ENCODE peak calls at places on chromosomes 13 and 19, in five cellular contexts. F is right atrium auricular region, N is WTC11, Q is progenitor cell of endocrine pancreas, O is psoas muscle. K is an unnamed sample.

GRCh38 chr13:48749699-48750473 is 96.2 kb downstream of the CYSLTR2 start:
- DNase-seq in F (peak), N (peak), Q (peak), O (peak), K (peak)

GRCh38 chr19:54481326-54481930 is 8.3 kb upstream of the CDC42EP5 start:
- DNase-seq in F (no peak), N (peak), Q (no peak), O (no peak), K (no peak)

GRCh38 chr13:60112771-60113170 is 51.0 kb downstream of the DIAPH3 start:
- DNase-seq in F (no peak), N (no peak), Q (no peak), O (no peak), K (no peak)

GRCh38 chr13:43936630-43937029 is 56.9 kb downstream of the LACC1 start:
- DNase-seq in F (no peak), N (no peak), Q (no peak), O (no peak), K (no peak)

GRCh38 chr19:1857648-1858326 is 5.6 kb downstream of the KLF16 start:
- DNase-seq in F (no peak), N (no peak), Q (no peak), O (no peak), K (no peak)

GRCh38 chr13:43237616-43238015 is 214.2 kb downstream of the DNAJC15 start:
- DNase-seq in F (no peak), N (no peak), Q (no peak), O (no peak), K (no peak)

GRCh38 chr13:112058941-112059340 is 8.0 kb upstream of the SOX1 start:
- DNase-seq in F (no peak), N (no peak), Q (no peak), O (no peak), K (no peak)

GRCh38 chr19:53102186-53102585 is 1.0 kb downstream of the ZNF160 start:
- DNase-seq in F (no peak), N (no peak), Q (no peak), O (no peak), K (no peak)

GRCh38 chr13:112972258-112972657 is 3.2 kb downstream of the MCF2L start:
- DNase-seq in F (no peak), N (no peak), Q (no peak), O (no peak), K (no peak)

GRCh38 chr13:99353836-99354235 is 46.6 kb upstream of the GPR183 start:
- DNase-seq in F (no peak), N (no peak), Q (no peak), O (no peak), K (no peak)

GRCh38 chr13:43786766-43787517 is at the start of gene ENOX1:
- DNase-seq in F (no peak), N (peak), Q (peak), O (peak), K (peak)

GRCh38 chr13:113998781-113999617 is 25.1 kb upstream of the C13orf46 start:
- DNase-seq in F (no peak), N (no peak), Q (no peak), O (no peak), K (no peak)

GRCh38 chr19:51272183-51272817 is 21.4 kb downstream of the SIGLECL1 start:
- DNase-seq in F (peak), N (no peak), Q (no peak), O (no peak), K (peak)

GRCh38 chr13:110371550-110372465 is 64.7 kb downstream of the COL4A2 start:
- DNase-seq in F (no peak), N (no peak), Q (no peak), O (no peak), K (no peak)

GRCh38 chr13:75316427-75316826 is 165.5 kb downstream of the TBC1D4 start:
- DNase-seq in F (no peak), N (no peak), Q (no peak), O (no peak), K (no peak)

GRCh38 chr19:16590876-16591802 is 18.9 kb upstream of the SLC35E1 start:
- DNase-seq in F (no peak), N (no peak), Q (no peak), O (no peak), K (no peak)

GRCh38 chr13:44171861-44172260 is 201.8 kb upstream of the SERP2 start:
- DNase-seq in F (no peak), N (no peak), Q (no peak), O (no peak), K (no peak)

GRCh38 chr13:46172531-46172991 is 9.4 kb downstream of the LCP1 start:
- DNase-seq in F (no peak), N (no peak), Q (no peak), O (no peak), K (no peak)

GRCh38 chr19:46601318-46602224 is at the start of gene CALM3:
- DNase-seq in F (peak), N (no peak), Q (no peak), O (no peak), K (no peak)

GRCh38 chr13:30808600-30808999 is 73.3 kb downstream of the ALOX5AP start:
- DNase-seq in F (no peak), N (no peak), Q (no peak), O (no peak), K (no peak)

DNA sequence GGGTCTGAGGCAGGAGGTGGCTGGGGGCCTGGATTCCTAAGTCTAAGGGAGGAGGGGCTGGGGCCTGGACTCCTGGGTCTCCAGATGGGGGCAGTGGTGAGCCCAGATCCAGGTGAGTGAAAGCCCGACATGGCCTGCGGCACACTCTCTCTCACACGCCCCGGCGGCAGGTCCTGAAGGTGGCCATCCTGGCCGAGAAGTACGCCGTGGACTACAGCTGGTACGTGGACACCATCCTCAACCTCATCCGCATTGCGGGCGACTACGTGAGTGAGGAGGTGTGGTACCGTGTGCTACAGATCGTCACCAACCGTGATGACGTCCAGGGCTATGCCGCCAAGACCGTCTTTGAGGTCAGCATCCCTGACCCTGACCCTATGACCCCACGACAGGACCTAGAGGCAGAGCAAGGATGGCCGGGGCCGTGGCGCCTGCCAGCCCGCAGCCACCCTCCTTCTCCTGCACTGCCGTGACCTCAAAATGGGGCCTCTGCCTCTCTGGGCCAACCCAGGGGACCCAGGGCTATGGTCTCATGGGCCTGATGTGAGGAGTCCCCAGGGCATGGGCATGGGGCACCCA is 13.2 kb downstream of the FUZ start:
- DNase-seq in F (no peak), N (peak), Q (no peak), O (no peak), K (no peak)
- TF ChIP-seq CTCF in F (no peak), N (peak), Q (no peak), O (no peak), K (peak)

GRCh38 chr19:9947441-9947840 is 11.1 kb upstream of the OLFM2 start:
- DNase-seq in F (no peak), N (no peak), Q (no peak), O (no peak), K (no peak)

GRCh38 chr19:9941236-9941635 is 4.9 kb upstream of the OLFM2 start:
- DNase-seq in F (no peak), N (no peak), Q (no peak), O (no peak), K (no peak)

GRCh38 chr19:9941646-9942045 is 5.3 kb upstream of the OLFM2 start:
- DNase-seq in F (no peak), N (no peak), Q (no peak), O (no peak), K (no peak)

GRCh38 chr19:9943744-9944143 is 7.4 kb upstream of the OLFM2 start:
- DNase-seq in F (no peak), N (no peak), Q (no peak), O (no peak), K (no peak)

DNA sequence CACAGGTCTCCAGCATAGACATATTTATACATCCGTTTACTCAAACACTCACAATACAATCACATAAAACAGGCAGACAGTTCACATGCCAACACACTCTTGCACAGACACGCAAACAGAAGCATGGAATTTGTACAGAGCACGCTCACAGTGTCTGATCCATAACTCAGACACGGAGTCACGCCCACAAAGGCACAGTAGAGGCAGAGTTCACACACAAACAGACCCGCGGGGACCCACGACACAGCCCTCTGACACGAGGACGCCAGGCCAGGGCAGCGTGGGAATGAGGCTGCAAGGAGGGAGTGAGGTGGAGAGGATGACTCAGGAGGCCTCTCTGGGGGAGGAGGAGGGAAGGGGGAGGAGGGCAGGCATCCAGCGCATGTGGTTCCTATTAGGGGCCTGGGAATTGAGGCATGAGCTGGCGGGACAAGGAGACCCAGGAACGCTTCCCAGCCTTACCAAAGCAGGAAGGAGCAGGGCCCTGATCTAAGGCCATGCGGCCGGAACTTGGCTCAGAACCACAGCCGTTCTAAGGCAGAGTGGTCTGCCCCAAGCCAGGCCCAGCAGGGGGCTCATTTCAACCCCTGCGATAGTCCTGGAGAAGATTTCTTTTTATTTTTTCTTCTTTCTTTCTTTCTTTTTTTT is 9.1 kb upstream of the OLFM2 start:
- DNase-seq in F (peak), N (peak), Q (no peak), O (peak), K (peak)
- TF ChIP-seq CTCF in F (no peak), N (no peak), Q (no peak), O (no peak), K (no peak)

DNA sequence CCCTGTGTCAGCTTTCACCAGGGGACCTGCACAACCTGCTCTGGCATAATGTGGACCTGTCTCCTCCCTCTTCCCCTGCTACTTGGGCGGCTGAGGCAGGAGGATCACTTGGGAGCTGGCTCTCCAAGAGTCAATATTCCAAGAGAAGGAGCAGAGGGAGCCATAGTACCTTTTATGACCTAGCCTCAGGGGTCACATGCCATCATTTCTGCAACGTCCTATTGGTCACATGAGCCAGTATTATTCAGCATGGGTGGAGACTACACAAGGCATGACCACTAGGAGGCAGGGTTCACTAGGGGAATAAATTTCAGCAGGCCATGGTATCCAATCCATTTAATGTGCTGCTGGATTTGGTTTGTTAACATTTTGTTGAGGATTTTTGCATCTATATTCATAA is 12.0 kb upstream of the SHFL start:
- DNase-seq in F (no peak), N (no peak), Q (no peak), O (no peak), K (no peak)
- TF ChIP-seq CTCF in F (no peak), N (peak), Q (peak), O (peak), K (peak)

GRCh38 chr19:18858906-18859646 is 27.3 kb downstream of the UPF1 start:
- DNase-seq in F (no peak), N (no peak), Q (no peak), O (peak), K (no peak)

GRCh38 chr19:18860725-18861124 is 29.0 kb downstream of the UPF1 start:
- DNase-seq in F (no peak), N (no peak), Q (no peak), O (peak), K (no peak)

GRCh38 chr19:18859676-18860301 is 28.0 kb downstream of the UPF1 start:
- DNase-seq in F (no peak), N (no peak), Q (no peak), O (peak), K (no peak)

GRCh38 chr19:18861235-18861634 is 29.5 kb downstream of the UPF1 start:
- DNase-seq in F (no peak), N (no peak), Q (no peak), O (no peak), K (no peak)

DNA sequence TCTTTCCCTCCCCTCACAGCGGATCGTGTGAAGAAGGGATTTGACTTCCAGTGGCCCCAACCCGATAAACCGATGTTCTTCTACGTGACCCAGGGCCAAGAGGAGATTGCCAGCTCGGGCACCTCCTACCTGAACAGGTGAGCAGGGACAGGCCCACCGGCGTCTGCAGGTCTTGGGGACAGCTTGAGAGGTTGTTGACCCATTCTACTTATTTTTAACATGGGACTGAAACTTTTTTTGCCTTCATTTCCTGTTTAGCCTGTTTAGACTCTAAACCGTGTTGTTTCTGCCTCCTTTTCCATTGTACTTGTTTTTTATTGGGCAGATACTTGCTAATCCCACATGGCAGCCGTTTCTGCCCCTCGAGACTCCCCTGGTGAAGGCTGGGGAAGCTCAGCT is 28.5 kb downstream of the UPF1 start:
- DNase-seq in F (no peak), N (no peak), Q (no peak), O (no peak), K (no peak)
- TF ChIP-seq CTCF in F (no peak), N (no peak), Q (no peak), O (no peak), K (no peak)

GRCh38 chr19:2885736-2886135 is 15.0 kb upstream of the ZNF57 start:
- DNase-seq in F (no peak), N (no peak), Q (no peak), O (no peak), K (no peak)
- TF ChIP-seq CTCF in F (no peak), N (no peak), Q (no peak), O (no peak), K (no peak)

GRCh38 chr19:33998739-33999345 is 173.5 kb upstream of the LSM14A start:
- DNase-seq in F (no peak), N (no peak), Q (no peak), O (no peak), K (no peak)

GRCh38 chr19:33998302-33998701 is 174.0 kb upstream of the LSM14A start:
- DNase-seq in F (no peak), N (no peak), Q (no peak), O (no peak), K (no peak)

GRCh38 chr19:33997690-33998089 is 174.6 kb upstream of the LSM14A start:
- DNase-seq in F (no peak), N (no peak), Q (no peak), O (no peak), K (no peak)
- TF ChIP-seq CTCF in F (peak), N (no peak), Q (peak), O (no peak), K (peak)

GRCh38 chr13:19589312-19589711 is 28.0 kb upstream of the TPTE2 start:
- DNase-seq in F (no peak), N (no peak), Q (no peak), O (no peak), K (peak)

GRCh38 chr13:19591864-19592263 is 30.5 kb upstream of the TPTE2 start:
- DNase-seq in F (no peak), N (no peak), Q (no peak), O (no peak), K (peak)

GRCh38 chr13:19587635-19588300 is 26.4 kb upstream of the TPTE2 start:
- DNase-seq in F (no peak), N (no peak), Q (no peak), O (no peak), K (no peak)

GRCh38 chr13:19592657-19593175 is 31.4 kb upstream of the TPTE2 start:
- DNase-seq in F (no peak), N (no peak), Q (no peak), O (no peak), K (no peak)

DNA sequence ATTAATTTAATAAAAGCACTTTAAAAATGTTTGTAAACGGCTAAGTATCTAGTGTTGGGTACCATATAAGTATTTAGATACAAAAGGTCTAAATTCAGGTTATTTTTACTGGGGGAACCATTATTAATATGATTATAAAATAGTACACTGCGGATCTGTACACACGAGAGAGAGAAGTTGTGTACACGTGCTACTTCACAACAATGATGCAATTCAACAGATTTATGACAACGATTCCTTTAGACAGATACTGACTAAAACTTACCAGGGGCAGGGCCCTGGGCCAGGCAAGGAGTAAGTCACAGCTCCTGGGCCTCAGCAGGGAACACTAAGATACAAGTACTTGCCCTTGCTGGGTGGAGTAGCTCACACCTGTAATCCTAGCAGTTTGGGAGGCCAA is 29.1 kb upstream of the TPTE2 start:
- DNase-seq in F (no peak), N (no peak), Q (no peak), O (no peak), K (no peak)
- TF ChIP-seq CTCF in F (no peak), N (no peak), Q (no peak), O (no peak), K (no peak)

DNA sequence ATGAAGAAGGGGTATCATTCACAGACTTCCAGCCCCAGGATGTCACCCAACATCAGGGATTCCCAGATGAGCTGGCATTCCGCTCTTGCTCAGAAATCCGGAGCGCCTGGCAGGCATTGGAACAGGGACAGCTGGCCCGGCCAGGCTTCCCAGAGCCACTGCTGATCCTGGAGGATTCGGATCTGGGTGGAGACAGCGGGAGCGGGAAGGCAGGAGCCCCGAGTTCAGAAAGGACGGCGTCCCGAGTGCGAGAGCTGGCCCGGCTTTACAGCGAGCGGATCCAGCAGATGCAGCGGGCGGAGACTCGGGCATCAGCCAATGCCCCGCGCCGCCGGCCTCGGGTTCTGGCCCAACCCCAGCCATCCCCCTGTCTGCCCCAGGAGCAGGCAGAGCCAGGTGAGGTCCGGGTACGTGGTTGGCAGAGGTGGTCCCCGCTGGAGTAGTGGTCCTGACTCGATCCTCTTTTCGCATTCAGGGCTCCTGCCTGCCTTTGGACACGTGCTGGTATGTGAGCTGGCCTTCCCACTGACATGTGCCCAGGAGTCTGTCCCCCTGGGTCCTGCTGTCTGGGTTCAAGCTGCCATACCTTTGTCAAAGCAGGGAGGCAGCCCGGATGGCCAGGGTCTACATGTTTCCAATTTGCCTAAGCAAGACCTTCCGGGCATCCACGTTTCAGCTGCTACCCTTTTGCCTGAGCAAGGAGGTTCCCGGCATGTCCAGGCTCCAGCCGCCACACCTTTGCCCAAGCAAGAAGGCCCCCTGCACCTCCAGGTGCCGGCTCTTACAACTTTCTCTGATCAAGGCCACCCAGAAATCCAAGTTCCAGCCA is 11.0 kb downstream of the PLEKHG2 start:
- DNase-seq in F (no peak), N (no peak), Q (no peak), O (no peak), K (no peak)
- TF ChIP-seq CTCF in F (no peak), N (no peak), Q (no peak), O (no peak), K (no peak)

DNA sequence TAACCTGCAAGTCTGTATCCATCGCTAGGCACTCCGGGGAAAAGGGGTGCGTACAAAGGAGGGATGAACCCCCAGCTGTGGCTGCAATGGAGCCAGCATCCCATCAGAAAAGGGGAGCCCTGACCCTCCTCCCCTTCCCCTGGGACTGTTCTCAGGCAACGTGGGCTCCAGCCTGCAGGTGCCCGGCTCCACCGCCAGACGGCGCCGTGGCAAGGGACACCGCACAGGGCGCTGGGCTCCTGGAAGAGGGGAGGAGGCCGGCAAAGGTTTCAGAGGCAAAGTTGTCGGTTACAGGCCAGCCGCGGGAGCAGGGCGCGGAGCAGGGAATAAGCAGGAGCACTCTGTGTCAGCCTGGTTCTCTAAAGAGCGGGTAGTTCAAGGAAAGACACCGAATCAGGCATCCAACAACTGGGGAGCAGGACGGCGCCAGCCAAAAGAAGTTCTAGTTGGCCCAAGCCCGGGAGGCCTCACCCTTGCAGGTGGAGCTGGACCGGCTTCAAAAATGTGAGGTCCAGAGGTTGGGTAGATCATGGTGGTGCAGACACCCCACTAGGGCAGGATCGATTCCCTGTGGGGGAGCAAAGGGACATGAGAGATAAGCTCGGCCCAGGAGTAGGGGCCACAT is 53.0 kb upstream of the ATP12A start:
- DNase-seq in F (no peak), N (peak), Q (peak), O (no peak), K (no peak)
- TF ChIP-seq CTCF in F (peak), N (peak), Q (peak), O (no peak), K (peak)